ENCODE peak calls at places on chromosomes 12 and 14, in ten cellular contexts. X, A, R, M, E, G, Z, F, O and J are unnamed samples.

GRCh38 chr12:121893901-121894540 is 5.4 kb downstream of the PSMD9 start:
- DNase-seq in X (peak), A (peak), R (no peak), M (peak), E (peak), G (peak), Z (no peak), F (no peak), O (peak), J (peak)

GRCh38 chr12:33439587-33440011 is at the start of gene SYT10:
- DNase-seq in X (no peak), A (no peak), R (peak), M (no peak), E (peak), G (no peak), Z (no peak), F (no peak), O (peak), J (no peak)

GRCh38 chr12:107134558-107134957 is 41.2 kb upstream of the CRY1 start:
- DNase-seq in X (peak), A (peak), R (peak), M (peak), E (no peak), G (peak), Z (peak), F (no peak), O (no peak), J (peak)

GRCh38 chr12:117408161-117408791 is 46.9 kb upstream of the NOS1 start:
- DNase-seq in X (peak), A (no peak), R (peak), M (no peak), E (peak), G (no peak), Z (no peak), F (no peak), O (peak), J (no peak)

GRCh38 chr14:89279649-89280232 is 137.3 kb downstream of the FOXN3 start:
- DNase-seq in X (no peak), A (no peak), R (no peak), M (no peak), E (no peak), G (no peak), Z (no peak), F (peak), O (no peak), J (no peak)

GRCh38 chr14:91891721-91892220 is 24.4 kb upstream of the TC2N start:
- DNase-seq in X (no peak), A (no peak), R (no peak), M (no peak), E (peak), G (no peak), Z (no peak), F (no peak), O (peak), J (no peak)

GRCh38 chr14:96072746-96073145 is 33.6 kb downstream of the C14orf132 start:
- DNase-seq in X (no peak), A (no peak), R (no peak), M (no peak), E (no peak), G (no peak), Z (no peak), F (no peak), O (no peak), J (no peak)

GRCh38 chr12:64232201-64232600 is 10.1 kb upstream of the KICS2 start:
- DNase-seq in X (peak), A (no peak), R (no peak), M (no peak), E (no peak), G (no peak), Z (no peak), F (no peak), O (peak), J (no peak)

GRCh38 chr12:52314511-52314910 is 6.7 kb downstream of the KRT83 start:
- DNase-seq in X (no peak), A (no peak), R (no peak), M (no peak), E (no peak), G (no peak), Z (no peak), F (peak), O (no peak), J (no peak)

GRCh38 chr14:60164404-60164716 is 838 bp downstream of the DHRS7 start:
- DNase-seq in X (no peak), A (no peak), R (no peak), M (peak), E (no peak), G (no peak), Z (no peak), F (no peak), O (no peak), J (no peak)

GRCh38 chr12:65010437-65010836 is 110.7 kb downstream of the WIF1 start:
- DNase-seq in X (no peak), A (no peak), R (no peak), M (no peak), E (no peak), G (no peak), Z (no peak), F (no peak), O (no peak), J (no peak)

GRCh38 chr14:60067911-60068310 is 23.8 kb upstream of the PCNX4 start:
- DNase-seq in X (no peak), A (no peak), R (peak), M (no peak), E (no peak), G (no peak), Z (no peak), F (no peak), O (no peak), J (no peak)

GRCh38 chr12:26872623-26873022 is 39.6 kb upstream of the ITPR2 start:
- DNase-seq in X (no peak), A (no peak), R (no peak), M (no peak), E (no peak), G (no peak), Z (no peak), F (no peak), O (no peak), J (no peak)

GRCh38 chr12:120686151-120686689 is 729 bp upstream of the MLEC start:
- DNase-seq in X (peak), A (peak), R (peak), M (peak), E (peak), G (peak), Z (peak), F (peak), O (peak), J (peak)

GRCh38 chr14:52110441-52111086 is 41.7 kb upstream of the NID2 start:
- DNase-seq in X (no peak), A (no peak), R (no peak), M (no peak), E (peak), G (no peak), Z (no peak), F (no peak), O (no peak), J (no peak)

GRCh38 chr12:56941299-56942017 is 7.2 kb upstream of the SDR9C7 start:
- DNase-seq in X (peak), A (no peak), R (no peak), M (peak), E (peak), G (peak), Z (no peak), F (no peak), O (peak), J (no peak)

GRCh38 chr12:124695861-124696260 is 128.4 kb upstream of the NCOR2 start:
- DNase-seq in X (peak), A (no peak), R (peak), M (no peak), E (no peak), G (no peak), Z (no peak), F (no peak), O (no peak), J (no peak)

GRCh38 chr12:13205809-13206559 is 9.5 kb downstream of the EMP1 start:
- DNase-seq in X (no peak), A (peak), R (no peak), M (peak), E (peak), G (no peak), Z (no peak), F (no peak), O (peak), J (no peak)

GRCh38 chr14:101355284-101355683 is 206.0 kb upstream of the DIO3 start:
- DNase-seq in X (no peak), A (no peak), R (no peak), M (no peak), E (no peak), G (no peak), Z (no peak), F (no peak), O (no peak), J (no peak)

GRCh38 chr14:97978336-97978735 is 1181.2 kb downstream of the VRK1 start:
- DNase-seq in X (peak), A (peak), R (peak), M (peak), E (peak), G (no peak), Z (peak), F (peak), O (peak), J (peak)

GRCh38 chr14:76779221-76780057 is 18.2 kb downstream of the VASH1 start:
- DNase-seq in X (no peak), A (no peak), R (no peak), M (no peak), E (no peak), G (no peak), Z (no peak), F (no peak), O (no peak), J (no peak)

GRCh38 chr14:66507181-66507721 is 696 bp upstream of the GPHN start:
- DNase-seq in X (no peak), A (no peak), R (no peak), M (peak), E (no peak), G (no peak), Z (no peak), F (no peak), O (no peak), J (no peak)

GRCh38 chr12:12265571-12266388 is 1.1 kb downstream of the LRP6 start:
- DNase-seq in X (no peak), A (no peak), R (no peak), M (no peak), E (peak), G (no peak), Z (no peak), F (no peak), O (peak), J (peak)

GRCh38 chr12:3445127-3445978 is 45.6 kb upstream of the PRMT8 start:
- DNase-seq in X (no peak), A (no peak), R (no peak), M (no peak), E (no peak), G (no peak), Z (no peak), F (peak), O (no peak), J (no peak)

GRCh38 chr12:123058980-123059379 is 78.5 kb downstream of the ARL6IP4 start:
- DNase-seq in X (no peak), A (no peak), R (no peak), M (no peak), E (no peak), G (peak), Z (no peak), F (no peak), O (peak), J (no peak)

GRCh38 chr14:100562751-100563150 is 24.5 kb downstream of the BEGAIN start:
- DNase-seq in X (no peak), A (no peak), R (no peak), M (no peak), E (no peak), G (no peak), Z (no peak), F (no peak), O (no peak), J (no peak)

GRCh38 chr14:82855912-82856381 is 1322.3 kb upstream of the SEL1L start:
- DNase-seq in X (peak), A (no peak), R (peak), M (no peak), E (peak), G (no peak), Z (no peak), F (no peak), O (peak), J (no peak)

GRCh38 chr14:60093606-60094005 is 1.9 kb downstream of the PCNX4 start:
- DNase-seq in X (no peak), A (no peak), R (no peak), M (no peak), E (peak), G (no peak), Z (no peak), F (no peak), O (no peak), J (no peak)

GRCh38 chr12:31323466-31324115 is 2.4 kb downstream of the SINHCAF start:
- DNase-seq in X (no peak), A (peak), R (no peak), M (peak), E (peak), G (no peak), Z (peak), F (peak), O (peak), J (no peak)

GRCh38 chr12:53268009-53268636 is at the start of gene ESPL1:
- DNase-seq in X (peak), A (peak), R (peak), M (peak), E (peak), G (no peak), Z (peak), F (peak), O (peak), J (peak)

GRCh38 chr14:51922624-51923023 is 62.2 kb downstream of the GNG2 start:
- DNase-seq in X (no peak), A (no peak), R (peak), M (no peak), E (peak), G (no peak), Z (no peak), F (no peak), O (no peak), J (no peak)

GRCh38 chr12:9331218-9331626 is 123.0 kb upstream of the PZP start:
- DNase-seq in X (peak), A (peak), R (peak), M (peak), E (peak), G (no peak), Z (peak), F (peak), O (peak), J (no peak)

GRCh38 chr12:47360771-47361388 is 281.1 kb upstream of the AMIGO2 start:
- DNase-seq in X (no peak), A (peak), R (no peak), M (no peak), E (no peak), G (no peak), Z (peak), F (no peak), O (no peak), J (no peak)

GRCh38 chr12:108299980-108300696 is 39.0 kb downstream of the CMKLR1 start:
- DNase-seq in X (no peak), A (no peak), R (no peak), M (no peak), E (no peak), G (no peak), Z (no peak), F (peak), O (no peak), J (no peak)

GRCh38 chr12:67885370-67886169 is 103.7 kb upstream of the IFNG-AS1 start:
- DNase-seq in X (no peak), A (no peak), R (no peak), M (no peak), E (peak), G (no peak), Z (no peak), F (no peak), O (peak), J (no peak)

GRCh38 chr12:8156845-8157244 is at the start of gene ZNF705A:
- DNase-seq in X (no peak), A (no peak), R (no peak), M (peak), E (peak), G (peak), Z (no peak), F (no peak), O (no peak), J (no peak)

GRCh38 chr12:128823216-128823915 is 392 bp downstream of the SLC15A4 start:
- DNase-seq in X (peak), A (no peak), R (no peak), M (peak), E (no peak), G (no peak), Z (peak), F (no peak), O (no peak), J (peak)